ENCODE peak calls at places on chromosomes 4 and X, in five cellular contexts. B is HTR-8/SVneo; G is MCF 10A; X is activated naive CD4-positive, alpha-beta T cell treated with anti-CD3 and anti-CD28 coated beads, Interleukin-2, amount 10 ng/mL, durations not matched to agents 7 days and 5 days; N is hepatic stellate cell. V is an unnamed sample.

GRCh38 chr4:108010167-108010566 is 20.5 kb downstream of the HADH start:
- DNase-seq in B (no peak), G (no peak), X (no peak), N (peak), V (peak)

GRCh38 chr4:120085705-120086104 is 19.1 kb upstream of the MAD2L1 start:
- DNase-seq in B (no peak), G (no peak), X (no peak), N (no peak), V (no peak)

GRCh38 chrX:34901761-34902160 is 40.8 kb upstream of the FAM47B start:
- DNase-seq in B (no peak), G (no peak), X (no peak), N (no peak), V (peak)

GRCh38 chrX:2508648-2509335 is 8.0 kb upstream of the DHRSX start:
- DNase-seq in B (no peak), G (no peak), X (no peak), N (no peak), V (no peak)

GRCh38 chr4:155690044-155690837 is 23.6 kb downstream of the GUCY1A1 start:
- DNase-seq in B (no peak), G (no peak), X (no peak), N (no peak), V (no peak)

GRCh38 chrX:47564438-47565085 is 3.6 kb downstream of the ARAF start:
- DNase-seq in B (no peak), G (no peak), X (no peak), N (no peak), V (no peak)

GRCh38 chr4:118586357-118586790 is 98.8 kb upstream of the METTL14 start:
- DNase-seq in B (no peak), G (no peak), X (no peak), N (no peak), V (no peak)

GRCh38 chr4:1250921-1251772 is 2.2 kb upstream of the CTBP1 start:
- DNase-seq in B (no peak), G (no peak), X (no peak), N (no peak), V (no peak)

GRCh38 chrX:31350808-31351074 is 278.9 kb upstream of the FTHL17 start:
- DNase-seq in B (no peak), G (no peak), X (no peak), N (no peak), V (no peak)

GRCh38 chr4:174100910-174101309 is 182.6 kb downstream of the FBXO8 start:
- DNase-seq in B (no peak), G (no peak), X (no peak), N (no peak), V (no peak)

GRCh38 chr4:140163029-140163810 is 9.2 kb upstream of the MAML3 start:
- DNase-seq in B (no peak), G (peak), X (no peak), N (peak), V (peak)

GRCh38 chr4:101019313-101019712 is 328.0 kb downstream of the PPP3CA start:
- DNase-seq in B (no peak), G (no peak), X (no peak), N (no peak), V (no peak)

GRCh38 chr4:8560265-8561047 is 19.7 kb upstream of the GPR78 start:
- DNase-seq in B (no peak), G (no peak), X (no peak), N (no peak), V (peak)

GRCh38 chr4:40731792-40732245 is 17.9 kb upstream of the NSUN7 start:
- DNase-seq in B (no peak), G (no peak), X (no peak), N (no peak), V (no peak)

GRCh38 chr4:138558886-138559285 is 316.7 kb upstream of the SLC7A11 start:
- DNase-seq in B (no peak), G (no peak), X (no peak), N (no peak), V (peak)

GRCh38 chr4:107913283-107913899 is 18.0 kb upstream of the CYP2U1 start:
- DNase-seq in B (peak), G (peak), X (peak), N (peak), V (peak)

GRCh38 chr4:99886146-99886545 is 8.1 kb downstream of the LAMTOR3 start:
- DNase-seq in B (no peak), G (peak), X (no peak), N (no peak), V (peak)

GRCh38 chrX:151692825-151693224 is 2.4 kb upstream of the PRRG3 start:
- DNase-seq in B (no peak), G (no peak), X (no peak), N (no peak), V (no peak)

GRCh38 chrX:34849371-34849770 is 93.2 kb upstream of the FAM47B start:
- DNase-seq in B (no peak), G (peak), X (no peak), N (no peak), V (peak)

GRCh38 chr4:102104278-102104677 is 241.0 kb downstream of the SLC39A8 start:
- DNase-seq in B (no peak), G (no peak), X (no peak), N (no peak), V (no peak)

V was measured in EH.